ENCODE peak calls at places on chromosomes 13 and 19, in seven cellular contexts. Q, I, H, P, X, D and A are unnamed samples. For H3K79me1, the result is how much of the 10 kb centered on the place peaks cover.

GRCh38 chr13:27424246-27425150 is at the start of gene GTF3A:
- DNase-seq in Q (peak), I (peak), H (peak), P (peak), X (peak), D (peak), A (peak)

GRCh38 chr13:74570834-74571233 is 436.6 kb upstream of the KLF12 start:
- DNase-seq in Q (peak), I (no peak), H (no peak), P (no peak), X (peak), D (peak), A (no peak)

GRCh38 chr19:4803736-4804695 is 12.5 kb downstream of the FEM1A start:
- DNase-seq in Q (peak), I (peak), H (peak), P (peak), X (peak), D (peak), A (no peak)

GRCh38 chr19:31152906-31153305 is 196.3 kb downstream of the TSHZ3 start:
- DNase-seq in Q (no peak), I (no peak), H (no peak), P (no peak), X (no peak), D (peak), A (no peak)

GRCh38 chr13:52001120-52001731 is 10.0 kb downstream of the ATP7B start:
- DNase-seq in Q (peak), I (no peak), H (no peak), P (no peak), X (peak), D (peak), A (peak)

GRCh38 chr13:80664930-80665329 is 324.0 kb upstream of the SPRY2 start:
- DNase-seq in Q (peak), I (no peak), H (no peak), P (no peak), X (no peak), D (no peak), A (no peak)

GRCh38 chr19:10568444-10568825 is 344 bp downstream of the CDKN2D start:
- DNase-seq in Q (peak), I (peak), H (no peak), P (peak), X (peak), D (no peak), A (peak)

GRCh38 chr13:94382960-94383359 is 96.5 kb downstream of the DCT start:
- DNase-seq in Q (no peak), I (no peak), H (no peak), P (no peak), X (no peak), D (no peak), A (no peak)

GRCh38 chr13:93345061-93345460 is 118.5 kb downstream of the GPC6 start:
- DNase-seq in Q (peak), I (no peak), H (no peak), P (no peak), X (no peak), D (no peak), A (no peak)

GRCh38 chr13:51997641-51998330 is 13.5 kb downstream of the ATP7B start:
- DNase-seq in Q (peak), I (peak), H (no peak), P (no peak), X (no peak), D (no peak), A (peak)

GRCh38 chr19:32676186-32676894 is 692 bp downstream of the RGS9BP start:
- DNase-seq in Q (peak), I (peak), H (peak), P (peak), X (no peak), D (no peak), A (peak)

GRCh38 chr19:45404557-45405434 is at the start of gene PPP1R13L:
- DNase-seq in Q (peak), I (peak), H (no peak), P (peak), X (no peak), D (peak), A (peak)

GRCh38 chr19:8525401-8525684 is 11.4 kb upstream of the ZNF414 start:
- DNase-seq in Q (no peak), I (no peak), H (peak), P (peak), X (no peak), D (no peak), A (no peak)

GRCh38 chr19:31548941-31549340 is 199.7 kb upstream of the TSHZ3 start:
- DNase-seq in Q (peak), I (peak), H (no peak), P (no peak), X (peak), D (peak), A (peak)

GRCh38 chr19:4889034-4889825 is 13.5 kb downstream of the ARRDC5 start:
- DNase-seq in Q (no peak), I (no peak), H (no peak), P (no peak), X (no peak), D (peak), A (no peak)

GRCh38 chr19:46601318-46602224 is at the start of gene CALM3:
- DNase-seq in Q (no peak), I (no peak), H (no peak), P (no peak), X (no peak), D (no peak), A (no peak)

GRCh38 chr13:27358420-27358819 is 66.0 kb upstream of the GTF3A start:
- DNase-seq in Q (no peak), I (no peak), H (no peak), P (no peak), X (no peak), D (no peak), A (no peak)

GRCh38 chr19:4457654-4458406 is at the start of gene UBXN6:
- DNase-seq in Q (peak), I (peak), H (peak), P (peak), X (peak), D (peak), A (peak)

GRCh38 chr19:57099199-57099661 is 20.6 kb upstream of the USP29 start:
- DNase-seq in Q (peak), I (peak), H (peak), P (peak), X (no peak), D (peak), A (peak)

GRCh38 chr19:1851581-1852293 is 3.5 kb upstream of the REXO1 start:
- DNase-seq in Q (no peak), I (no peak), H (no peak), P (no peak), X (no peak), D (no peak), A (no peak)

GRCh38 chr13:23899555-23899954 is 2.3 kb upstream of the C1QTNF9B start:
- DNase-seq in Q (no peak), I (no peak), H (no peak), P (no peak), X (peak), D (peak), A (no peak)

DNA sequence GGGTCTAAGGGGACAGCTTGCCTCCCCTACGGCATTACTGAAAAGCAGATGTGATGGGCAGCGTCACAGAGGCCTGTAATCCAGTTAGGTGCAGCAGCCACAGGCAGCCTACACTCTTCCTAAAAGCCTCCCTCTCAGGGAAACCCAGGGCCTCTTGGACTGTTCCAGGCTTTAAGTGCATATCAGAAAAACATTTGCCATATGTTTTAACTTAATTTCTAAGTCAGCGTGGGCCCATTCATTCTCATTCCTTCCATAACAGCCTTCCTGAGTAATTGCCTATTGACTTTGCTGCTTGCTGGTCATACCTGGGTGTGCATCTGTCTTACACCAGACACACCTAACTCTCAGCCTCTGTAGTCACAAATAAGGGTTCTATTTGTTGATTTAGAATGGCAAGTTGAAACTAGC is 135.6 kb upstream of the SERP2 start:
- DNase-seq in Q (no peak), I (no peak), H (no peak), P (no peak), X (peak), D (peak), A (no peak)
- H3K79me1 ChIP-seq in Q (under half), I (under half), H (under half), P (under half), X (under half), D (under half), A (under half)

GRCh38 chr19:29666634-29667389 is 1.6 kb downstream of the PLEKHF1 start:
- DNase-seq in Q (peak), I (peak), H (peak), P (peak), X (peak), D (peak), A (no peak)
- H3K27ac ChIP-seq in Q (no peak), I (no peak), H (no peak), P (no peak), X (peak), D (peak), A (peak)

GRCh38 chr13:75761373-75761772 is 125.2 kb downstream of the LMO7 start:
- DNase-seq in Q (no peak), I (no peak), H (no peak), P (no peak), X (no peak), D (no peak), A (no peak)
- H3K79me1 ChIP-seq in Q (under half), I (under half), H (under half), P (under half), X (under half), D (under half), A (under half)

GRCh38 chr19:11729586-11729985 is 9.2 kb downstream of the ZNF823 start:
- DNase-seq in Q (no peak), I (no peak), H (no peak), P (no peak), X (no peak), D (no peak), A (peak)

GRCh38 chr19:11737964-11738745 is 591 bp downstream of the ZNF823 start:
- DNase-seq in Q (peak), I (peak), H (no peak), P (peak), X (peak), D (peak), A (peak)

GRCh38 chr19:11736696-11737095 is 2.0 kb downstream of the ZNF823 start:
- DNase-seq in Q (peak), I (no peak), H (no peak), P (no peak), X (peak), D (peak), A (peak)

GRCh38 chr19:11738746-11739620 is at the start of gene ZNF823:
- DNase-seq in Q (peak), I (peak), H (peak), P (peak), X (peak), D (peak), A (peak)

GRCh38 chr19:11735375-11735774 is 3.4 kb downstream of the ZNF823 start:
- DNase-seq in Q (no peak), I (no peak), H (no peak), P (no peak), X (no peak), D (no peak), A (peak)
- H3K27ac ChIP-seq in Q (no peak), I (no peak), H (no peak), P (no peak), X (no peak), D (no peak), A (no peak)

GRCh38 chr13:97562962-97563361 is 129.0 kb downstream of the RAP2A start:
- DNase-seq in Q (no peak), I (no peak), H (no peak), P (no peak), X (no peak), D (no peak), A (no peak)

GRCh38 chr13:97564929-97565328 is 131.0 kb downstream of the RAP2A start:
- DNase-seq in Q (no peak), I (no peak), H (no peak), P (no peak), X (no peak), D (no peak), A (no peak)

GRCh38 chr13:97559981-97560380 is 126.0 kb downstream of the RAP2A start:
- DNase-seq in Q (no peak), I (no peak), H (no peak), P (no peak), X (no peak), D (no peak), A (no peak)

GRCh38 chr13:97559030-97559429 is 125.1 kb downstream of the RAP2A start:
- DNase-seq in Q (no peak), I (no peak), H (no peak), P (no peak), X (no peak), D (no peak), A (no peak)

DNA sequence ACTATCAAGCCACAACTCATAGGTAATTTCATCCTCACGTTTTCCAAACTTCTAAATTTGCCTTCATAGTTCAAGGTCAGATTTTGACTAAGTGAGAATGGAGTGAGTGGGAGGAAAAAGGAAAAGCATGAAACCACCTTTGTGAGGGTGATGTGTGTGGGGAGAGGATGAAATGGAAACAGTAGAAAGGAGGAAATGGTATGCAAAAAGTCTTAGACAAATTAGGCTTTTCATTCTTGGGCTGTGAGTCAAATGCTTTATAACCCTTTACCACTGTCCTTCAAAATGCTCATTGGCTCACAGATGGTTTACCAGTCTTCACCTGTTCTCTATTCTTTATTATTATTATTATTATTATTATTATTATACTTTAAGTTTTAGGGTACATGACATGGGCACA is 127.2 kb downstream of the RAP2A start:
- DNase-seq in Q (no peak), I (no peak), H (no peak), P (no peak), X (no peak), D (no peak), A (no peak)
- H3K79me1 ChIP-seq in Q (under half), I (under half), H (under half), P (under half), X (under half), D (under half), A (under half)

DNA sequence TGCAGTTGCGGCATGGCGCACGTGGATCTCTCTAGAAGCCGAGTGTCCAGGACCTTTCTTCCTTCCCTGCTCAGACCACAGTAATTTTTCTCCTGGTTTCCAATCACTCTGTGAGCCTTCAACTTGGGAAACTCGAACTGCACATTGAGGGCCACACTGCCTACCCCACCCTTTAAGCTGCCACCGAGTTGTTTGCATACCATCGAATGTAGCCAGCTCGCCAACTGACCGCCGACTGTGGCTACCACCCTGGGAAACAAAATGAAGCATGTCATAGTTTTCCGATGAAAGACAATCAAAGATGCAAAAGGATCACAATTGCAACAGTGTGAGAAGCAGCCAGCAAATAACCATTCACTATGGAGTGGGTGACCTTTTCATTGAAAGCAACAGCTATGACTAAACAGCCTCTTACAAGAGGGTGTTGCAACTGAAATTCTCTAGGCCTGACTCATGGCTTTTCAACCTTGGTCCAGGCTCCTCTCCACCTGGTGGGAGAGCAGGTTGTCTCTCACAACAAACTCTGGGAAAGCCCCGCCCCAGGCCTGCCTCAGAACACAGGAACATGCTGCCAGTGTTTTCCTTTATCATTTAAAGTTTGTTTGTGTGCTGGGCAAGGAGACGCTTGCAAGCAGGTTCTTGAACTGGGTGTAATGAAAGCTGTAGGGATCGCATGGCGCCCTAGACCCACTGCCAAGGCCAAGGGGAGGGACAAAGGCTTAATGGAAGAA is 141.7 kb upstream of the SERP2 start:
- DNase-seq in Q (peak), I (peak), H (peak), P (peak), X (peak), D (peak), A (peak)
- H3K27ac ChIP-seq in Q (peak), I (peak), H (peak), P (no peak), X (peak), D (peak), A (peak)

GRCh38 chr13:39888865-39889810 is 233.7 kb downstream of the COG6 start:
- DNase-seq in Q (peak), I (no peak), H (no peak), P (no peak), X (no peak), D (no peak), A (no peak)

GRCh38 chr13:39884166-39884565 is 228.7 kb downstream of the COG6 start:
- DNase-seq in Q (no peak), I (no peak), H (no peak), P (no peak), X (no peak), D (no peak), A (no peak)

GRCh38 chr13:39887424-39887823 is 232.0 kb downstream of the COG6 start:
- DNase-seq in Q (no peak), I (no peak), H (no peak), P (no peak), X (no peak), D (no peak), A (no peak)

GRCh38 chr13:39890537-39890936 is 235.1 kb downstream of the COG6 start:
- DNase-seq in Q (no peak), I (no peak), H (no peak), P (no peak), X (no peak), D (no peak), A (no peak)

DNA sequence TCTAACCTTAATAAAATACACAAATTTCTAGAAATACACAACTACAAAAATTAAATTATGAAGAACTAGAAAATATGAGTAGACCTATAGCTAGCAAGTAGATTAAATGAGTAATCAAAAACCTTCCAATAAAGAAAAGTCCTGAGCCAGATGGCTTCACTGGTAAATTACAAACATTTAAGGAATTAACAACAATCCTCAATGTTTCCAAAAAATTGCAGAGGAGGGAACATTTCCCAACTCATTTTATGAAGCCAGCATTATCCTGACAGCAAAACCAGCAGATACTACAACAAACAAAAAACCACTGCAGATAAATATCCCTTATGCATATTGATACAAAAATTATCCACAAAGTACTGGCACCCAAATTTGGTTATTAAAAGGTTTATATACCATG is 230.9 kb downstream of the COG6 start:
- DNase-seq in Q (no peak), I (no peak), H (no peak), P (no peak), X (no peak), D (no peak), A (no peak)
- H3K79me1 ChIP-seq in Q (under half), I (under half), H (under half), P (under half), X (under half), D (under half), A (under half)

DNA sequence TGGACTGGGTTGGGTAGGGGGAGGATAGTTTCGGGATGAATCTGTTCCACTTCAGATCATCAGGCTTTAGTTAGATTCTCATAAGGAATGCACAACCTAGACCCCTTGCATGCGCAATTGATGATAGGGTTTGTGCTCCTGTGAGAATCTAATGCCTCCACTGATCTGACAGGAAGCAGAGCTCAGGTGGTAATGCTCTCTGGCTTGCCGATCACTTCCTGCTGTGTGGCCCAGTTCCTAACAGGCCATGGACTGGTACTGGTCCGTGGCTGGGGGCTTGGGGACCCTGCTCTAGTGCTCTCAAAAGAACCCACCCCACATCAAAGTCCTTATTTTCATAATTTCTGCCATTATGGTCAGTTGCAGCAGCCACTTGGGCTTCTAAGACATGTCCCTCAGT is 30.1 kb downstream of the DNAJC3 start:
- DNase-seq in Q (no peak), I (no peak), H (no peak), P (no peak), X (no peak), D (no peak), A (no peak)
- H3K27ac ChIP-seq in Q (no peak), I (no peak), H (no peak), P (no peak), X (no peak), D (no peak), A (no peak)